ENCODE peak calls at places on chromosome 13, in five cellular contexts. W is neural progenitor cell, Q is adrenal gland, I is fibroblast of lung, T is tibial artery. N is an unnamed sample.

GRCh38 chr13:21395953-21396352 is 63.1 kb downstream of the ZDHHC20 start:
- DNase-seq in W (no peak), Q (no peak), I (no peak), T (no peak), N (no peak)

GRCh38 chr13:102323012-102323411 is 78.8 kb downstream of the FGF14 start:
- DNase-seq in W (no peak), Q (no peak), I (no peak), T (no peak), N (no peak)

GRCh38 chr13:21310220-21310619 is 133.8 kb downstream of the MRPL57 start:
- DNase-seq in W (no peak), Q (no peak), I (no peak), T (no peak), N (no peak)

GRCh38 chr13:25253702-25254101 is 33.6 kb downstream of the MTMR6 start:
- DNase-seq in W (no peak), Q (no peak), I (no peak), T (no peak), N (no peak)

GRCh38 chr13:62085832-62086231 is 670.2 kb upstream of the PCDH20 start:
- DNase-seq in W (no peak), Q (no peak), I (no peak), T (no peak), N (no peak)

GRCh38 chr13:113355621-113356020 is 8.3 kb downstream of the GRTP1 start:
- DNase-seq in W (no peak), Q (no peak), I (no peak), T (no peak), N (no peak)

GRCh38 chr13:97130201-97130600 is 91.9 kb upstream of the MBNL2 start:
- DNase-seq in W (no peak), Q (no peak), I (peak; percentile 78), T (no peak), N (no peak)

GRCh38 chr13:33717775-33718174 is 100.2 kb upstream of the RFC3 start:
- DNase-seq in W (no peak), Q (no peak), I (no peak), T (no peak), N (no peak)

GRCh38 chr13:23391752-23392151 is 41.8 kb downstream of the SACS start:
- DNase-seq in W (no peak), Q (no peak), I (no peak), T (no peak), N (no peak)

GRCh38 chr13:112965103-112965502 is 3.9 kb upstream of the MCF2L start:
- DNase-seq in W (no peak), Q (no peak), I (no peak), T (no peak), N (no peak)

GRCh38 chr13:22801402-22802003 is 379.3 kb upstream of the SGCG start:
- DNase-seq in W (peak; percentile 38), Q (peak; percentile 13), I (peak; percentile 53), T (no peak), N (no peak)

GRCh38 chr13:74136089-74136658 is 2.0 kb upstream of the KLF12 start:
- DNase-seq in W (no peak), Q (no peak), I (peak; percentile 67), T (peak; percentile 26), N (no peak)

GRCh38 chr13:30872685-30873443 is 33.2 kb upstream of the MEDAG start:
- DNase-seq in W (peak; percentile 66), Q (peak; percentile 65), I (peak; percentile 84), T (peak; percentile 88), N (peak; percentile 86)

GRCh38 chr13:105139048-105139379 is 1396.4 kb downstream of the EFNB2 start:
- DNase-seq in W (no peak), Q (no peak), I (no peak), T (no peak), N (no peak)

GRCh38 chr13:40384976-40385857 is 281.2 kb downstream of the FOXO1 start:
- DNase-seq in W (no peak), Q (no peak), I (no peak), T (no peak), N (no peak)

GRCh38 chr13:29362849-29363604 is 232.5 kb downstream of the SLC7A1 start:
- DNase-seq in W (peak; percentile 78), Q (peak; percentile 33), I (peak; percentile 31), T (no peak), N (peak; percentile 88)

GRCh38 chr13:73835138-73835721 is 299.0 kb downstream of the KLF12 start:
- DNase-seq in W (peak; percentile 44), Q (no peak), I (peak; percentile 68), T (no peak), N (no peak)

GRCh38 chr13:92547256-92547655 is 679.4 kb upstream of the GPC6 start:
- DNase-seq in W (no peak), Q (no peak), I (peak; percentile 52), T (no peak), N (no peak)

GRCh38 chr13:94352057-94352456 is 127.4 kb downstream of the DCT start:
- DNase-seq in W (no peak), Q (no peak), I (no peak), T (no peak), N (no peak)

GRCh38 chr13:35947315-35947714 is 183.9 kb downstream of the DCLK1 start:
- DNase-seq in W (no peak), Q (no peak), I (no peak), T (no peak), N (no peak)

GRCh38 chr13:67014399-67014798 is 215.7 kb downstream of the PCDH9 start:
- DNase-seq in W (no peak), Q (no peak), I (no peak), T (no peak), N (no peak)

GRCh38 chr13:83666126-83666525 is 216.1 kb downstream of the SLITRK1 start:
- DNase-seq in W (no peak), Q (no peak), I (peak; percentile 37), T (no peak), N (no peak)

GRCh38 chr13:59906413-59907027 is 257.2 kb downstream of the DIAPH3 start:
- DNase-seq in W (peak; percentile 33), Q (no peak), I (peak; percentile 76), T (no peak), N (no peak)

GRCh38 chr13:113001251-113002140 is 32.5 kb downstream of the MCF2L start:
- DNase-seq in W (peak; percentile 84), Q (no peak), I (peak; percentile 6), T (no peak), N (peak; percentile 87)

GRCh38 chr13:109627649-109628048 is 158.7 kb downstream of the IRS2 start:
- DNase-seq in W (no peak), Q (no peak), I (no peak), T (no peak), N (no peak)

GRCh38 chr13:48010698-48011097 is 9.6 kb upstream of the SUCLA2 start:
- DNase-seq in W (no peak), Q (no peak), I (no peak), T (no peak), N (no peak)
- TF ChIP-seq CTCF in W (no peak), Q (no peak), I (no peak), T (no peak), N (no peak)

GRCh38 chr13:27037171-27037570 is 134.4 kb downstream of the USP12 start:
- DNase-seq in W (no peak), Q (no peak), I (no peak), T (no peak), N (no peak)

GRCh38 chr13:27038323-27038722 is 133.3 kb downstream of the USP12 start:
- DNase-seq in W (no peak), Q (no peak), I (peak; percentile 63), T (no peak), N (no peak)

GRCh38 chr13:27039171-27039701 is 132.4 kb downstream of the USP12 start:
- DNase-seq in W (no peak), Q (no peak), I (no peak), T (no peak), N (no peak)

GRCh38 chr13:27036236-27036981 is 135.2 kb downstream of the USP12 start:
- DNase-seq in W (no peak), Q (no peak), I (peak; percentile 47), T (no peak), N (no peak)

DNA sequence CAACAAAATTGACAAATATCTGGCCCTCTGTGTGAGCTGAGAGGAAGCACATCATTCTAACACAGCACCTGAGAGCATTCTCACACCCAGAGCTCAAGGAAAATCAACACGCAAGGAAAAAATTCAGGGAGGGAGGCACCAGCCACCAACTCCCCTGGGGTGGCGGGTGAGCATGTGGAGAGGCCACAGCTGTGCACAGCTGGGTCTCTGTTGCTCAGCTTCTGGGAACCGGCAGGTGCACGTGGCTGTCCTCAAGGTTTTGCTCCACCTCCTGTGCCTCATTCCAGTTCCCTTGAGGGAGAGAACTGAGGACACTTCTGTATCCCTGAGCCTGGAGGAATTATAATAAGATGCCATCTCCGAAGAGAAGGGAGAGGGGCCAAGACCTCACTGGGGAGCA is 134.0 kb downstream of the USP12 start:
- DNase-seq in W (no peak), Q (no peak), I (no peak), T (no peak), N (no peak)
- H3K27ac ChIP-seq in W (no peak overlapping the region), Q (no peak overlapping the region), I (no peak overlapping the region), T (no peak overlapping the region), N (no peak overlapping the region)

GRCh38 chr13:20129076-20129475 is 31.8 kb downstream of the GJA3 start:
- DNase-seq in W (no peak), Q (no peak), I (no peak), T (no peak), N (no peak)

GRCh38 chr13:20128459-20128927 is 32.4 kb downstream of the GJA3 start:
- DNase-seq in W (peak; percentile 51), Q (peak; percentile 28), I (no peak), T (no peak), N (peak; percentile 72)

GRCh38 chr13:20126460-20127262 is 34.2 kb downstream of the GJA3 start:
- DNase-seq in W (no peak), Q (no peak), I (no peak), T (no peak), N (no peak)

GRCh38 chr13:20127263-20127562 is 33.6 kb downstream of the GJA3 start:
- DNase-seq in W (no peak), Q (no peak), I (no peak), T (no peak), N (no peak)

GRCh38 chr13:20127563-20128458 is 33.0 kb downstream of the GJA3 start:
- DNase-seq in W (peak; percentile 74), Q (peak; percentile 76), I (peak; percentile 51), T (no peak), N (peak; percentile 87)
- TF ChIP-seq CTCF in W (peak; percentile 57), Q (peak; percentile 11), I (peak; percentile 24), T (peak; percentile 46), N (peak; percentile 67)

GRCh38 chr13:77331421-77331820 is 4.5 kb upstream of the MYCBP2 start:
- DNase-seq in W (no peak), Q (no peak), I (no peak), T (no peak), N (no peak)

GRCh38 chr13:77329133-77330008 is 2.5 kb upstream of the MYCBP2 start:
- DNase-seq in W (peak; percentile 95), Q (peak; percentile 88), I (peak; percentile 98), T (peak; percentile 89), N (peak; percentile 91)

GRCh38 chr13:77326905-77327604 is at the start of gene MYCBP2:
- DNase-seq in W (peak; percentile 98), Q (peak; percentile 97), I (peak; percentile 99), T (peak; percentile 97), N (peak; percentile 99)

GRCh38 chr13:77328819-77329132 is 1.9 kb upstream of the MYCBP2 start:
- DNase-seq in W (no peak), Q (no peak), I (no peak), T (no peak), N (no peak)

DNA sequence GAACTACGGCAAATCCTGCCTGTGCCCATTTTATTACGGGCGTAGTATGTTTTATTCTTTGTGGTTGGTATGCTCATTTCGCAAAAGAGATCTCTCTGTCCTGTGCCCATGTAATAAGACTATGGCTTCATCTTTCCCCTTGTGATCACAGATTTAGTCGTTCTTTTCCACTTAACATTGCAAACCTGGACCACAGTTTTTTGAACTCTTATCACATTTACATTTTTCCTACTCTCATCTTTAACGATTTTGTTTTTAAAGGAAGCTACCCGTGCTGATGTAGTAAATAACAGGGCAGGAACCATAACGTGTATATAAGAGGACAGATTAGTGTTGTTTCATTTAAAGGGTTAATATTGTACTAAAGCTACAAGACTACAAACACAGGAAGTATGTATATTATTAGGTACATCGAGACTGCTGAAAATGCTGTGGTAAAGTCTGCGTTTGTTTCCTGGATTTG is 3.1 kb upstream of the MYCBP2 start:
- DNase-seq in W (no peak), Q (no peak), I (peak; percentile 44), T (no peak), N (no peak)
- H3K27ac ChIP-seq in W (no peak overlapping the region), Q (peak overlapping the region; percentile 77), I (peak overlapping the region; percentile 62), T (peak overlapping the region; percentile 80), N (peak overlapping the region; percentile 65)